ENCODE peak calls at places on chromosomes 3 and 15, in four cellular contexts. B, U, N and I are unnamed samples.
A peak's percentile ranks its signal among the peaks of the same experiment; 100 is the strongest.

GRCh38 chr3:89617706-89618105 is 510.3 kb downstream of the EPHA3 start:
- DNase-seq in B (no peak), U (no peak), N (no peak), I (no peak)

GRCh38 chr3:98182196-98182595 is 15.7 kb downstream of the OR5H15 start:
- DNase-seq in B (no peak), U (no peak), N (no peak), I (no peak)

GRCh38 chr3:107431048-107431297 is 53.7 kb downstream of the CCDC54 start:
- DNase-seq in B (no peak), N (no peak), U (peak; percentile 54), I (no peak)

GRCh38 chr3:109923431-109923830 is 586.1 kb upstream of the DPPA4 start:
- DNase-seq in N (no peak), U (no peak), B (no peak), I (no peak)

GRCh38 chr15:77037475-77038209 is 33.3 kb downstream of the TSPAN3 start:
- DNase-seq in N (peak; percentile 53), U (no peak), B (no peak), I (no peak)

GRCh38 chr15:90315276-90315982 is 36.7 kb upstream of the ZNF774 start:
- DNase-seq in B (no peak), U (no peak), N (no peak), I (no peak)

GRCh38 chr15:78069052-78069414 is 8.5 kb downstream of the TBC1D2B start:
- DNase-seq in B (no peak), U (no peak), N (no peak), I (no peak)

GRCh38 chr3:52023860-52024764 is 28.4 kb upstream of the RPL29 start:
- DNase-seq in B (no peak), N (no peak), U (no peak), I (no peak)

GRCh38 chr3:110710605-110711004 is 361.0 kb upstream of the NECTIN3 start:
- DNase-seq in B (no peak), N (no peak), U (no peak), I (no peak)

GRCh38 chr15:69478259-69478687 is 25.7 kb downstream of the RPLP1 start:
- DNase-seq in B (peak; percentile 62), U (peak; percentile 16), N (peak; percentile 87), I (peak; percentile 82)

GRCh38 chr3:55285156-55285555 is 201.9 kb downstream of the WNT5A start:
- DNase-seq in B (no peak), U (no peak), N (no peak), I (no peak)

GRCh38 chr3:64957639-64958038 is 269.8 kb upstream of the ADAMTS9 start:
- DNase-seq in U (no peak), B (no peak), N (no peak), I (no peak)

GRCh38 chr3:52247455-52248164 is 2.1 kb downstream of the PPM1M start:
- DNase-seq in N (peak; percentile 39), U (no peak), B (no peak), I (no peak)

GRCh38 chr3:181633556-181633955 is 78.2 kb upstream of the SOX2 start:
- DNase-seq in B (no peak), U (no peak), N (no peak), I (no peak)

GRCh38 chr3:35723480-35724097 is 84.3 kb downstream of the ARPP21 start:
- DNase-seq in N (no peak), B (no peak), U (no peak), I (no peak)

GRCh38 chr3:185865277-185865676 is 40.4 kb upstream of the IGF2BP2 start:
- DNase-seq in N (no peak), U (no peak), B (no peak), I (no peak)

GRCh38 chr3:50333744-50334328 is 5.8 kb upstream of the TUSC2 start:
- DNase-seq in U (no peak), B (no peak), N (no peak), I (no peak)

GRCh38 chr3:168091299-168091852 is 4.3 kb downstream of the GOLIM4 start:
- DNase-seq in B (no peak), U (no peak), N (no peak), I (no peak)

GRCh38 chr3:95327478-95327877 is 1264.6 kb downstream of the NSUN3 start:
- DNase-seq in U (no peak), B (no peak), N (no peak), I (no peak)

GRCh38 chr3:43031490-43032216 is 52.5 kb downstream of the GASK1A start:
- DNase-seq in B (no peak), U (no peak), N (no peak), I (no peak)

GRCh38 chr15:41281236-41281635 is 50.2 kb downstream of the CHP1 start:
- DNase-seq in N (no peak), U (no peak), B (no peak), I (no peak)

GRCh38 chr3:44862221-44862637 is 517 bp downstream of the TMEM42 start:
- DNase-seq in N (no peak), B (no peak), U (no peak), I (no peak)

GRCh38 chr15:92197761-92198160 is 195.9 kb upstream of the ST8SIA2 start:
- DNase-seq in U (no peak), B (no peak), N (no peak), I (no peak)

GRCh38 chr3:148997623-148998022 is 6.3 kb downstream of the GYG1 start:
- DNase-seq in N (peak; percentile 31), B (no peak), U (no peak), I (no peak)

GRCh38 chr3:13851091-13851849 is 28.6 kb downstream of the WNT7A start:
- DNase-seq in N (no peak), U (no peak), B (no peak), I (no peak)

GRCh38 chr3:120093119-120093922 is 926 bp downstream of the GSK3B start:
- DNase-seq in B (no peak), N (no peak), U (no peak), I (no peak)

GRCh38 chr3:40690696-40691597 is 166.2 kb downstream of the ZNF621 start:
- DNase-seq in B (no peak), U (no peak), N (no peak), I (no peak)